ENCODE peak calls at places on chromosomes 6 and 20, in seven cellular contexts. V is endothelial cell of umbilical vein, M is DND-41, Q is Karpas-422, G is keratinocyte, A is HCT116, K is mesendoderm. L is an unnamed sample.

GRCh38 chr6:121302882-121303281 is 31.4 kb downstream of the TBC1D32 start:
- DNase-seq in M (no peak), G (no peak), V (no peak), A (no peak), Q (no peak), K (no peak), L (no peak)

GRCh38 chr6:109781001-109781400 is 89.9 kb downstream of the FIG4 start:
- DNase-seq in G (no peak), A (no peak), K (no peak), Q (no peak), V (no peak), M (no peak), L (no peak)

GRCh38 chr6:22145294-22145693 is 151.5 kb downstream of the PRL start:
- DNase-seq in A (no peak), V (no peak), M (no peak), K (peak; percentile 51), G (no peak), Q (no peak), L (no peak)

GRCh38 chr20:50837532-50838321 is 42.9 kb downstream of the BCAS4 start:
- DNase-seq in K (no peak), A (no peak), M (no peak), Q (peak; percentile 57), V (no peak), G (peak; percentile 49), L (no peak)

GRCh38 chr6:130666796-130667195 is 160.4 kb upstream of the SMLR1 start:
- DNase-seq in A (no peak), K (no peak), V (no peak), M (no peak), Q (no peak), G (no peak), L (no peak)

GRCh38 chr6:161273356-161273751 is 507 bp downstream of the AGPAT4 start:
- DNase-seq in V (peak; percentile 61), G (no peak), K (peak; percentile 85), Q (peak; percentile 60), A (peak; percentile 7), M (no peak), L (no peak)

GRCh38 chr6:156776470-156776840 is 723 bp upstream of the ARID1B start:
- DNase-seq in K (no peak), V (no peak), M (peak; percentile 35), G (no peak), A (no peak), Q (peak; percentile 61), L (no peak)

GRCh38 chr6:43770417-43771209 is 602 bp downstream of the VEGFA start:
- DNase-seq in K (peak; percentile 75), A (no peak), Q (peak; percentile 84), G (no peak), V (peak; percentile 65), M (peak; percentile 67), L (peak; percentile 79)

GRCh38 chr6:134056046-134056445 is 3.6 kb upstream of the SLC2A12 start:
- DNase-seq in K (no peak), M (no peak), G (no peak), V (no peak), A (no peak), Q (no peak), L (peak; percentile 41)

GRCh38 chr6:119350202-119351004 is 842 bp upstream of the MAN1A1 start:
- DNase-seq in V (peak; percentile 66), Q (no peak), M (no peak), G (no peak), A (peak; percentile 48), K (peak; percentile 40), L (no peak)

GRCh38 chr6:42901538-42901957 is 14.3 kb upstream of the PTCRA start:
- DNase-seq in G (no peak), K (peak; percentile 89), M (peak; percentile 79), V (peak; percentile 85), Q (peak; percentile 93), A (peak; percentile 83), L (peak; percentile 90)

GRCh38 chr20:50895111-50895830 is 36.0 kb downstream of the ADNP start:
- DNase-seq in Q (no peak), M (no peak), A (no peak), K (no peak), G (no peak), V (no peak), L (no peak)

DNA sequence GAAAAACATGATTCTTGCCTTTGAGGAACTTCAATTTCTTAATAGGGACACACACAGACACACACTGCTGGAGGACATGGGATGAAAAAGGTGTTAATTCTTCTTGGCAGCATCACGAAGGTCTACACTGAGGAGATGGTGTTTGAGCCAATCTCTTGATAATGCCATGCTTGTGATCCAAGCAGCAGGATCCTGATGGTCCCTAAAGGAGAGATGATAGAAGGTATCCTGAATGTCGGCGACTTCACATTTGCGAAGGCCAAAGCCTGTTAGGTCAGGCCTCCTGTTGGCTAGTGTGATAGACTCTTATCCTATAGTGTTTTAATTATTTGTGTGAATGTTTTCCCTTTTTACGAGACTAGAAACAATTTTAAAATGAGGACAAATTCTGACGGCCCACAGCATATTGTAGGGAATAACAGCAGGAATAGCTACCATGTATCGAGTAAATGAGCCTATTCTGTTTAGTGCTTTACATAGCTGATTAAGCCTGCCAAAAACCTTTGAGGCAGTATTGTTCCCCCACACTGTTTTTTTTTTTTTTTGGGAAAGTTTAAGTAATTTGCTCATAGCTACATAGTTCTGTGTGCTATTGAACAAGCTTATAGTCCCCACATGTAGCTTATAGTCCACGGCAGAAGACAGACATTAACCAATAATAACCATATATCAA is 15.3 kb upstream of the TFB1M start:
- DNase-seq in K (peak; percentile 30), V (no peak), M (no peak), A (no peak), Q (no peak), G (no peak), L (no peak)
- H3K9ac ChIP-seq in K (no peak overlapping the region), V (no peak overlapping the region), M (no peak overlapping the region), A (no peak overlapping the region), Q (no peak overlapping the region), G (no peak overlapping the region), L (no peak overlapping the region)

GRCh38 chr20:49616154-49617007 is 48.4 kb upstream of the PTGIS start:
- DNase-seq in M (no peak), K (no peak), A (no peak), G (no peak), Q (no peak), V (no peak), L (no peak)
- H3K4me2 ChIP-seq in M (no peak overlapping the region), K (no peak overlapping the region), A (no peak overlapping the region), G (no peak overlapping the region), Q (no peak overlapping the region), V (no peak overlapping the region), L (no peak overlapping the region)

GRCh38 chr6:85675030-85675819 is 32.5 kb upstream of the SYNCRIP start:
- DNase-seq in Q (peak; percentile 63), V (peak; percentile 46), M (no peak), K (peak; percentile 67), A (no peak), G (peak; percentile 71), L (peak; percentile 39)
- H3K4me1 ChIP-seq in Q (peaks cover 34% of the 10 kb centered on the region), V (peaks cover 35% of the 10 kb centered on the region), M (peaks cover 46% of the 10 kb centered on the region), K (no peaks in the 10 kb centered on the region), A (peaks cover 77% of the 10 kb centered on the region), G (peaks cover 26% of the 10 kb centered on the region), L (peaks cover 29% of the 10 kb centered on the region)

GRCh38 chr6:108441141-108441540 is 119.6 kb upstream of the FOXO3 start:
- DNase-seq in V (peak; percentile 3), A (no peak), G (no peak), Q (no peak), M (no peak), K (no peak), L (no peak)
- H3K9ac ChIP-seq in V (no peak overlapping the region), A (no peak overlapping the region), G (no peak overlapping the region), Q (no peak overlapping the region), M (no peak overlapping the region), K (no peak overlapping the region), L (no peak overlapping the region)

L was measured in neural progenitor cell.